ENCODE peak calls at places on chromosomes 2 and 18, in nine cellular contexts. S is breast epithelium, G is mammary epithelial cell, O is Calu3, I is tibial artery, L is cardiac muscle cell, Q is adrenal gland, E is IMR-90, H is psoas muscle. C is an unnamed sample.

GRCh38 chr2:46317092-46317486 is 19.9 kb downstream of the EPAS1 start:
- DNase-seq in S (no peak), G (no peak), O (no peak), I (no peak), L (no peak), Q (no peak), E (no peak), H (no peak), C (no peak)

GRCh38 chr2:84297155-84297554 is 161.9 kb downstream of the SUCLG1 start:
- DNase-seq in S (no peak), G (peak), O (peak), I (no peak), L (no peak), Q (no peak), E (no peak), H (no peak), C (no peak)

GRCh38 chr18:2981212-2981728 is 31.7 kb downstream of the LPIN2 start:
- DNase-seq in S (no peak), G (peak), O (no peak), I (no peak), L (peak), Q (no peak), E (peak), H (no peak), C (peak)

GRCh38 chr2:190060019-190060418 is 2.5 kb downstream of the MSTN start:
- DNase-seq in S (no peak), G (no peak), O (no peak), I (no peak), L (no peak), Q (no peak), E (no peak), H (no peak), C (no peak)

GRCh38 chr2:148860037-148860436 is 15.0 kb upstream of the KIF5C start:
- DNase-seq in S (no peak), G (no peak), O (no peak), I (no peak), L (no peak), Q (no peak), E (no peak), H (no peak), C (no peak)

GRCh38 chr2:137151731-137152130 is 386.4 kb downstream of the THSD7B start:
- DNase-seq in S (no peak), G (no peak), O (no peak), I (no peak), L (no peak), Q (no peak), E (no peak), H (no peak), C (no peak)

GRCh38 chr2:637406-637776 is 39.8 kb downstream of the TMEM18 start:
- DNase-seq in S (no peak), G (no peak), O (no peak), I (no peak), L (no peak), Q (peak), E (no peak), H (no peak), C (no peak)

GRCh38 chr18:53698907-53699306 is 525.6 kb downstream of the MBD2 start:
- DNase-seq in S (no peak), G (peak), O (peak), I (no peak), L (peak), Q (peak), E (no peak), H (no peak), C (peak)

GRCh38 chr2:213806125-213806726 is 522.0 kb downstream of the SPAG16 start:
- DNase-seq in S (no peak), G (peak), O (no peak), I (no peak), L (peak), Q (no peak), E (peak), H (no peak), C (peak)

GRCh38 chr18:10912790-10913560 is 236.4 kb downstream of the PIEZO2 start:
- DNase-seq in S (no peak), G (no peak), O (peak), I (no peak), L (peak), Q (no peak), E (peak), H (peak), C (no peak)

GRCh38 chr18:13973061-13973460 is 57.7 kb upstream of the MC2R start:
- DNase-seq in S (no peak), G (no peak), O (no peak), I (no peak), L (no peak), Q (no peak), E (no peak), H (no peak), C (no peak)

GRCh38 chr2:132430895-132431294 is 14.3 kb downstream of the GPR39 start:
- DNase-seq in S (no peak), G (peak), O (peak), I (no peak), L (no peak), Q (no peak), E (no peak), H (no peak), C (no peak)

GRCh38 chr2:86068098-86069047 is 37.3 kb downstream of the POLR1A start:
- DNase-seq in S (no peak), G (no peak), O (no peak), I (no peak), L (no peak), Q (peak), E (peak), H (peak), C (peak)

GRCh38 chr2:3575534-3576324 is 669 bp downstream of the RPS7 start:
- DNase-seq in S (no peak), G (peak), O (peak), I (no peak), L (peak), Q (peak), E (no peak), H (peak), C (no peak)

GRCh38 chr2:64858541-64859031 is 130.6 kb upstream of the SLC1A4 start:
- DNase-seq in S (no peak), G (no peak), O (no peak), I (peak), L (no peak), Q (no peak), E (no peak), H (no peak), C (no peak)

GRCh38 chr2:42925742-42926437 is 133.5 kb upstream of the HAAO start:
- DNase-seq in S (peak), G (no peak), O (no peak), I (no peak), L (no peak), Q (no peak), E (no peak), H (peak), C (peak)

DNA sequence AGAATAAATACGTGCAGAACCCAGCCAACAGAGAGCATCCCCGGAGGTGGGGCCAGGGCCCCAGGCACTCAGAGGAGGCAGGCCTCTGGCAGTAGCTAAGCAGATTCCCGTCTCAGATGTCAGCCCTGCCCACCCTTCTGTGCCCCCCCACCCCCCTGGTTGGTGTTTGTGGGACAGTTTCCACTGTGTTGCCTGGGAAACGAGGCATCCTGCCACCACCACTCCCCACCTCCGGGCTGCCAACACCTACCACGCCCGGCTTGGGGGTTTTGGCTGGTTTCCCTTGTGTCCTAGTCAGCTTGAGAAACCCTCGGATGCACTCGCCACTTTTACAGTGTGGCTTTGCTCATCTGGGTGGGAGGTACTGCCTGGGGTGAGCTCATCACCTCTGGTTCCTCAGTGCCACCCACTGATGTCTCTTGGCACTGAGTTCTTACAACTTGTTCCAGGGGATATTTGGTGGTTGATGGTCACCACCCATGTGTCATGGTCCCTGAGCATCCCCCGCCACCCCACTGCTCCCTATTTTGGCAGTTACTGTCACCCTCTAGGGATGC is 72.4 kb upstream of the YWHAQ start:
- DNase-seq in S (peak), G (peak), O (peak), I (peak), L (peak), Q (no peak), E (peak), H (peak), C (peak)
- TF ChIP-seq CTCF in S (no peak), G (no peak), O (no peak), I (no peak), L (no peak), Q (no peak), E (no peak), H (no peak), C (no peak)

DNA sequence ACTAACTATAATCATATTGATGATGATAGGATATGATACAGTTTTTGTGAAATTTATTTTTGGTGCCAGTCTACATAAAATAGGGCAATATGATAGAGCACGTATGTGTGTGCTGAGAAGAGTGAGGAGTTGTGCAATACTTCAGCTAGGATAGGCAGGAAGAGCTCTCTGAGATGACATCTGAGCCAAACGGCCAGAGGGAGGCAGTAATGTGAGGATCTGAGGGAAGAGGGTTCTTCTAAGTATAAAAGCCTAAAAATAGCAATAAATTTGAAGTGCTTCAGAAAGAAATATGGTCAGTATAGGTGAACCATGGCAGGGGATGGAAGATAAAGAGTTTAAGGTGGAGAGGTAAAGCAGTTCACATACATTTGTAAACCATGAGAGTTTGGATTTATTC is 102.5 kb downstream of the OLA1 start:
- DNase-seq in S (no peak), G (no peak), O (no peak), I (no peak), L (peak), Q (no peak), E (no peak), H (no peak), C (no peak)
- TF ChIP-seq CTCF in S (no peak), G (no peak), O (no peak), I (no peak), L (peak), Q (no peak), E (no peak), H (no peak), C (no peak)

DNA sequence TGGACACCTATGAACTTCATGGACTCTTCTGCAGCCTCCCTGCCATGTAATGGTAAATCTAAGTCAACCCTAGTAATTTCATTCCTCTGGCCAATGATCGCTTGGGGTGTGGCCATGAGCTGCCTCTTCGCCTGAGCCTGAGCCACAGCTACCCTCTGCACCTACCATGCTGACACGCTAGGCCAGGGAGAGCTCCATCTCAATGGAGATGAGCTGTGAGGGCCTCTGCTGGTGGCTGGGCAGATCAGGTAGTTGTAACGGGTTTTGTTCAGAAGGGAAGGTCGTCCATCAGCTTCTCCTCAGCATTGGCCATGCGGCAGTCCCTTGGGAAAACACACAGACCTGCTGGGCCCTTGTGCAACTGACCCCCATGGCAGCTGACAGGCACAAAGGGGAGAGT is 24.4 kb downstream of the MPHOSPH10 start:
- DNase-seq in S (no peak), G (peak), O (peak), I (no peak), L (no peak), Q (no peak), E (no peak), H (no peak), C (no peak)
- TF ChIP-seq CTCF in S (no peak), G (peak), O (no peak), I (no peak), L (no peak), Q (no peak), E (no peak), H (no peak), C (no peak)

GRCh38 chr18:69785466-69785865 is 162.2 kb downstream of the CD226 start:
- DNase-seq in S (no peak), G (no peak), O (no peak), I (no peak), L (peak), Q (no peak), E (peak), H (no peak), C (no peak)
- TF ChIP-seq CTCF in S (no peak), G (no peak), O (no peak), I (no peak), L (no peak), Q (no peak), E (no peak), H (no peak), C (no peak)

DNA sequence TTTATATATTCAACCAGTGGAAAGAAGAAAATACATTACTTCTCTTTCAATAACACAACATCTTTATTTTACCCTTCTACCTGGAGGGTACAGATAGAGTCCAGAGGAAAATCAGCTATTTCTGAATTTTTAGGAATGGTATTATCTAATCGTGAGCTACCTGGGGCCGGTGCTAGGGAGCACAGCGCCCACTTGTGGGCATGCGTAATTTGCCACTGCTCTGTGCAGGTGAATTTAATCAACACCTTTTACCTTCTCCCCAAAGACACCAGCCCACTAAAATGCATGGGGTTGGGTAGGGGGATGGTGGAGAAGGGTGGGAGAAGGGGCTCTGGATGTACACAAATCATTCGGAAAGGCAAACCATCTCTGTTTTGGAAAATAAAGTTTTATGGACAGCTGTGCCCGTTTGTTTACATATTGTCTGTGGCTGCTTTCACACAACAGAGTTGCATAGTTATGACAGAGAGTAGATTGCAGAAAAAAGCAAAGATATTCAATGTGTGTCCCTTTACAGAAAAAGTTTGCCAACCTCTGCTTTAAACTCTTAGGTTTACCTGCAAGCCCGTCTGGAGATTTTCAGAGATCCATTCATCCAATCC is 51.5 kb upstream of the DCC start:
- DNase-seq in S (no peak), G (peak), O (peak), I (no peak), L (peak), Q (peak), E (no peak), H (no peak), C (peak)
- TF ChIP-seq CTCF in S (no peak), G (peak), O (peak), I (no peak), L (peak), Q (peak), E (peak), H (peak), C (no peak)

DNA sequence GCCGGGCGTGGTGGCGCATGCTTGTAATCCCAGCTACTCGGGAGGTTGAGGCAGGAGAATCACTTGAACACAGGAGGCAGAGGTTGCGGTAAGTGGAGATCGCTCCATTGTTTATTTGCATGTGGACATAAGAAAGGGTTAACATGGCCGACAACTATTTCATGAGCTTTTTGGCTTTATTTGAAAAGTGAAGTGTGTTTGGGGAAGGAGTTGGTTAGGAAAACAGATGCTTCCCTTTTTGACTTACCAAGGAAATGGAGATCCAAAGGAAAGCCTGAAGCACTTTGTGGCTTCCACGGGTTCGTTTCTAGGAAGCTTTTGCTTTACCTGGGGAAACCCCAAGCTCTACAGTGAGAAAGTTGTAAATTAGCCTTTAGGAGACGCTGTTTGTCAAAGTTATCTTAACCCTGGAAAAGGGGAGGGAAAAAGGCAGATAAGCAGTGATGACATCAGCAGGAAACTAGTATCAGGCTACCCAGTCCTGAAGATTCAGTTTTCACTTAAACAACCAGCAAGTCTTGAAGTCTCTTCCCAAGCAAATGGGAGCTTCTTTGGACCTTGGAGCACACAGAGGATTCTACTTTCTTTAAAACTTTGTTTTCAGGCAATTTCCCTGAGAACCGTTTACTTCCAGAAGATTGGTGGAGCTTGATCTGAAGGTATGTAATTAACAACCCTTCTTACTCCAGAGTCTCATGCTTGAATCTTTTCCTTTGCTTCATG is at the start of gene CASP10:
- DNase-seq in S (no peak), G (peak), O (peak), I (no peak), L (peak), Q (no peak), E (peak), H (no peak), C (peak)
- TF ChIP-seq CTCF in S (no peak), G (peak), O (peak), I (no peak), L (peak), Q (peak), E (peak), H (no peak), C (no peak)

DNA sequence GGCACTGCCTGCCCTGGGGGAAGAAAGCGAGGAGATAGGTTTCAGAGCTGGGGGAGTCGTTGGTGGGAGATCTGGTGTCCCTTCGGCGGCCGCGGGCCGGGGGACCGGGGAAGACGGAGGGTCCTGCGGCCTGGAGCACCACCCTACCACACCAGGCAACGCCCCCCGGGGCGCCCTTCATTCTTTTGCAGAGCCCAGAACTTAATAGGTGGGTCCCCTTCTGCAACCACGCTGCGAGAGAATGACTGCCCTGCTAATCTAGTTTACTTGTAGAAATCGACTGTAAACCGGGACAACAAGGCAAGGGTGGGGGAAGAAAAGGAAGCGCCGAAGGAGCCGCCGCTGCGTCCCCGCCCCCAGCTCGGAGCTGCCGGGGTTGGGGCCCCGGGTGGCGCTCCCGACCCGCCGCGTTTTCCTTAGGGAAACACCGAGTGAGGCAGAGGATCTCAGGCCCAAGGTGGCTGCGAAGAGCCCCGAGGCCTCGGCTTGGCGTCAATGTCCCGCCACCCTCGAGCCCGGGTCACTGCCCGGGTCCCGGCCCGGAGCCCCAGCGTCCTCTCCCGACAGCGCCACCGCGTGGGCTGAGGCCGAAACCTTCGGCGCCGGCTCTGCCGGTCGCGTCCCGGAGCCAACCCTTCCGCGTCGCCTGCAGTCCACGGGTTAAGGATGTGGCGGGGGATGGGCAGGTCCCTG is 5.4 kb upstream of the SATB2 start:
- DNase-seq in S (no peak), G (peak), O (peak), I (no peak), L (peak), Q (peak), E (peak), H (peak), C (peak)
- TF ChIP-seq CTCF in S (peak), G (peak), O (peak), I (peak), L (peak), Q (peak), E (peak), H (peak), C (peak)